ENCODE peak calls at places on chromosomes 4 and X, in seven cellular contexts. One of them, this sample, is unnamed.

GRCh38 chr4:86529450-86529849 is 64.7 kb upstream of the PTPN13 start:
- DNase-seq in stimulated activated CD4-positive, alpha-beta T cell treated with anti-CD3 and anti-CD28 coated beads, Interleukin-4, amount 100 ng/mL, for 1 hour: no peak
- DNase-seq in NCI-H187: no peak
- DNase-seq in NCI-H1417: no peak
- DNase-seq in heart left ventricle: no peak
- DNase-seq in brain microvascular endothelial cell: no peak
- DNase-seq in amniotic epithelial cell: no peak
- DNase-seq in this sample: peak

GRCh38 chr4:120994521-120994920 is 72.0 kb upstream of the PRDM5 start:
- DNase-seq in amniotic epithelial cell: no peak
- DNase-seq in heart left ventricle: no peak
- DNase-seq in stimulated activated CD4-positive, alpha-beta T cell treated with anti-CD3 and anti-CD28 coated beads, Interleukin-4, amount 100 ng/mL, for 1 hour: no peak
- DNase-seq in NCI-H187: no peak
- DNase-seq in NCI-H1417: no peak
- DNase-seq in brain microvascular endothelial cell: no peak
- DNase-seq in this sample: no peak

GRCh38 chrX:50903387-50904027 is 7.0 kb upstream of the BMP15 start:
- DNase-seq in brain microvascular endothelial cell: peak
- DNase-seq in heart left ventricle: no peak
- DNase-seq in NCI-H187: no peak
- DNase-seq in amniotic epithelial cell: peak
- DNase-seq in stimulated activated CD4-positive, alpha-beta T cell treated with anti-CD3 and anti-CD28 coated beads, Interleukin-4, amount 100 ng/mL, for 1 hour: no peak
- DNase-seq in NCI-H1417: no peak
- DNase-seq in this sample: no peak

GRCh38 chr4:54110019-54110416 is 10.1 kb downstream of the GSX2 start:
- DNase-seq in NCI-H1417: no peak
- DNase-seq in brain microvascular endothelial cell: no peak
- DNase-seq in stimulated activated CD4-positive, alpha-beta T cell treated with anti-CD3 and anti-CD28 coated beads, Interleukin-4, amount 100 ng/mL, for 1 hour: no peak
- DNase-seq in amniotic epithelial cell: no peak
- DNase-seq in heart left ventricle: no peak
- DNase-seq in NCI-H187: no peak
- DNase-seq in this sample: no peak

GRCh38 chrX:48684134-48684533 is 535 bp downstream of the WAS start:
- DNase-seq in NCI-H1417: no peak
- DNase-seq in stimulated activated CD4-positive, alpha-beta T cell treated with anti-CD3 and anti-CD28 coated beads, Interleukin-4, amount 100 ng/mL, for 1 hour: no peak
- DNase-seq in heart left ventricle: no peak
- DNase-seq in amniotic epithelial cell: no peak
- DNase-seq in NCI-H187: no peak
- DNase-seq in brain microvascular endothelial cell: no peak
- DNase-seq in this sample: no peak

GRCh38 chr4:150211016-150211415 is 132.8 kb downstream of the DCLK2 start:
- DNase-seq in NCI-H187: no peak
- DNase-seq in heart left ventricle: no peak
- DNase-seq in brain microvascular endothelial cell: no peak
- DNase-seq in NCI-H1417: no peak
- DNase-seq in stimulated activated CD4-positive, alpha-beta T cell treated with anti-CD3 and anti-CD28 coated beads, Interleukin-4, amount 100 ng/mL, for 1 hour: no peak
- DNase-seq in amniotic epithelial cell: no peak
- DNase-seq in this sample: no peak

GRCh38 chrX:56745019-56745418 is 16.0 kb downstream of the NBDY start:
- DNase-seq in brain microvascular endothelial cell: peak
- DNase-seq in NCI-H1417: no peak
- DNase-seq in NCI-H187: no peak
- DNase-seq in heart left ventricle: no peak
- DNase-seq in amniotic epithelial cell: peak
- DNase-seq in stimulated activated CD4-positive, alpha-beta T cell treated with anti-CD3 and anti-CD28 coated beads, Interleukin-4, amount 100 ng/mL, for 1 hour: no peak
- DNase-seq in this sample: no peak

GRCh38 chr4:133146574-133147198 is 2.4 kb upstream of the PCDH10 start:
- DNase-seq in amniotic epithelial cell: peak
- DNase-seq in heart left ventricle: no peak
- DNase-seq in NCI-H1417: no peak
- DNase-seq in brain microvascular endothelial cell: peak
- DNase-seq in NCI-H187: no peak
- DNase-seq in stimulated activated CD4-positive, alpha-beta T cell treated with anti-CD3 and anti-CD28 coated beads, Interleukin-4, amount 100 ng/mL, for 1 hour: no peak
- DNase-seq in this sample: no peak

GRCh38 chr4:185928761-185929455 is 116.9 kb upstream of the SORBS2 start:
- DNase-seq in NCI-H187: no peak
- DNase-seq in stimulated activated CD4-positive, alpha-beta T cell treated with anti-CD3 and anti-CD28 coated beads, Interleukin-4, amount 100 ng/mL, for 1 hour: no peak
- DNase-seq in heart left ventricle: no peak
- DNase-seq in amniotic epithelial cell: no peak
- DNase-seq in NCI-H1417: no peak
- DNase-seq in brain microvascular endothelial cell: no peak
- DNase-seq in this sample: no peak

GRCh38 chr4:185209031-185209851 is at the start of gene SNX25:
- DNase-seq in NCI-H187: peak
- DNase-seq in heart left ventricle: peak
- DNase-seq in brain microvascular endothelial cell: peak
- DNase-seq in NCI-H1417: peak
- DNase-seq in stimulated activated CD4-positive, alpha-beta T cell treated with anti-CD3 and anti-CD28 coated beads, Interleukin-4, amount 100 ng/mL, for 1 hour: peak
- DNase-seq in amniotic epithelial cell: peak
- DNase-seq in this sample: peak

GRCh38 chr4:141246683-141247429 is 26.2 kb downstream of the ZNF330 start:
- DNase-seq in NCI-H1417: no peak
- DNase-seq in stimulated activated CD4-positive, alpha-beta T cell treated with anti-CD3 and anti-CD28 coated beads, Interleukin-4, amount 100 ng/mL, for 1 hour: no peak
- DNase-seq in NCI-H187: no peak
- DNase-seq in heart left ventricle: no peak
- DNase-seq in amniotic epithelial cell: peak
- DNase-seq in brain microvascular endothelial cell: no peak
- DNase-seq in this sample: no peak

GRCh38 chr4:148776944-148777343 is 334.7 kb upstream of the NR3C2 start:
- DNase-seq in NCI-H187: no peak
- DNase-seq in NCI-H1417: no peak
- DNase-seq in brain microvascular endothelial cell: peak
- DNase-seq in heart left ventricle: no peak
- DNase-seq in stimulated activated CD4-positive, alpha-beta T cell treated with anti-CD3 and anti-CD28 coated beads, Interleukin-4, amount 100 ng/mL, for 1 hour: no peak
- DNase-seq in amniotic epithelial cell: peak
- DNase-seq in this sample: no peak

GRCh38 chrX:106716004-106716403 is 10.5 kb upstream of the RNF128 start:
- DNase-seq in amniotic epithelial cell: peak
- DNase-seq in NCI-H1417: no peak
- DNase-seq in stimulated activated CD4-positive, alpha-beta T cell treated with anti-CD3 and anti-CD28 coated beads, Interleukin-4, amount 100 ng/mL, for 1 hour: no peak
- DNase-seq in NCI-H187: no peak
- DNase-seq in brain microvascular endothelial cell: no peak
- DNase-seq in heart left ventricle: no peak
- DNase-seq in this sample: no peak

GRCh38 chr4:4260185-4260751 is 12.2 kb upstream of the TMEM128 start:
- DNase-seq in amniotic epithelial cell: peak
- DNase-seq in heart left ventricle: no peak
- DNase-seq in brain microvascular endothelial cell: peak
- DNase-seq in NCI-H187: no peak
- DNase-seq in NCI-H1417: no peak
- DNase-seq in stimulated activated CD4-positive, alpha-beta T cell treated with anti-CD3 and anti-CD28 coated beads, Interleukin-4, amount 100 ng/mL, for 1 hour: no peak
- DNase-seq in this sample: no peak

GRCh38 chr4:8171941-8172924 is 13.6 kb upstream of the ABLIM2 start:
- DNase-seq in brain microvascular endothelial cell: no peak
- DNase-seq in NCI-H187: no peak
- DNase-seq in amniotic epithelial cell: no peak
- DNase-seq in stimulated activated CD4-positive, alpha-beta T cell treated with anti-CD3 and anti-CD28 coated beads, Interleukin-4, amount 100 ng/mL, for 1 hour: peak
- DNase-seq in heart left ventricle: no peak
- DNase-seq in NCI-H1417: no peak
- DNase-seq in this sample: no peak

GRCh38 chr4:164011791-164012190 is 517.3 kb downstream of the TMA16 start:
- DNase-seq in amniotic epithelial cell: no peak
- DNase-seq in stimulated activated CD4-positive, alpha-beta T cell treated with anti-CD3 and anti-CD28 coated beads, Interleukin-4, amount 100 ng/mL, for 1 hour: no peak
- DNase-seq in NCI-H1417: no peak
- DNase-seq in NCI-H187: no peak
- DNase-seq in brain microvascular endothelial cell: no peak
- DNase-seq in heart left ventricle: no peak
- DNase-seq in this sample: no peak

GRCh38 chr4:3489451-3489962 is 26.4 kb downstream of the DOK7 start:
- DNase-seq in brain microvascular endothelial cell: no peak
- DNase-seq in NCI-H187: no peak
- DNase-seq in amniotic epithelial cell: no peak
- DNase-seq in heart left ventricle: no peak
- DNase-seq in stimulated activated CD4-positive, alpha-beta T cell treated with anti-CD3 and anti-CD28 coated beads, Interleukin-4, amount 100 ng/mL, for 1 hour: no peak
- DNase-seq in NCI-H1417: no peak
- DNase-seq in this sample: no peak

GRCh38 chrX:136048446-136048845 is 63.2 kb downstream of the SLC9A6 start:
- DNase-seq in NCI-H187: no peak
- DNase-seq in heart left ventricle: no peak
- DNase-seq in stimulated activated CD4-positive, alpha-beta T cell treated with anti-CD3 and anti-CD28 coated beads, Interleukin-4, amount 100 ng/mL, for 1 hour: no peak
- DNase-seq in NCI-H1417: no peak
- DNase-seq in brain microvascular endothelial cell: no peak
- DNase-seq in amniotic epithelial cell: peak
- DNase-seq in this sample: no peak

GRCh38 chrX:41145920-41146608 is 60.8 kb downstream of the USP9X start:
- DNase-seq in brain microvascular endothelial cell: peak
- DNase-seq in NCI-H187: no peak
- DNase-seq in heart left ventricle: no peak
- DNase-seq in amniotic epithelial cell: peak
- DNase-seq in stimulated activated CD4-positive, alpha-beta T cell treated with anti-CD3 and anti-CD28 coated beads, Interleukin-4, amount 100 ng/mL, for 1 hour: no peak
- DNase-seq in NCI-H1417: no peak
- DNase-seq in this sample: no peak

GRCh38 chr4:83011779-83012630 is 1.4 kb upstream of the LIN54 start:
- DNase-seq in NCI-H1417: no peak
- DNase-seq in brain microvascular endothelial cell: peak
- DNase-seq in heart left ventricle: peak
- DNase-seq in amniotic epithelial cell: no peak
- DNase-seq in stimulated activated CD4-positive, alpha-beta T cell treated with anti-CD3 and anti-CD28 coated beads, Interleukin-4, amount 100 ng/mL, for 1 hour: peak
- DNase-seq in NCI-H187: no peak
- DNase-seq in this sample: no peak

GRCh38 chr4:17511041-17511949 is 595 bp downstream of the QDPR start:
- DNase-seq in NCI-H1417: peak
- DNase-seq in heart left ventricle: peak
- DNase-seq in amniotic epithelial cell: peak
- DNase-seq in brain microvascular endothelial cell: peak
- DNase-seq in NCI-H187: no peak
- DNase-seq in stimulated activated CD4-positive, alpha-beta T cell treated with anti-CD3 and anti-CD28 coated beads, Interleukin-4, amount 100 ng/mL, for 1 hour: peak
- DNase-seq in this sample: no peak

GRCh38 chr4:143399113-143399949 is 62.7 kb downstream of the GAB1 start:
- DNase-seq in amniotic epithelial cell: peak
- DNase-seq in stimulated activated CD4-positive, alpha-beta T cell treated with anti-CD3 and anti-CD28 coated beads, Interleukin-4, amount 100 ng/mL, for 1 hour: no peak
- DNase-seq in NCI-H187: no peak
- DNase-seq in brain microvascular endothelial cell: no peak
- DNase-seq in heart left ventricle: no peak
- DNase-seq in NCI-H1417: peak
- DNase-seq in this sample: peak